ENCODE peak calls at places on chromosomes 1 and 21, in seven cellular contexts. Q is NCI-H2081; Z is activated CD8-positive, alpha-beta T cell treated with anti-CD3 and anti-CD28 coated beads for 36 hours; J is A172; T is activated T-cell treated with anti-CD3 and anti-CD28 coated beads, Interleukin-2, amount 50 U/mL, for 4 hours; O is stimulated activated CD4-positive, alpha-beta T cell treated with anti-CD3 and anti-CD28 coated beads, Interleukin-15, amount 100 ng/mL, for 24 hours; L is AG09309. K is an unnamed sample.

GRCh38 chr1:68231627-68232303 is 558 bp downstream of the WLS start:
- DNase-seq in Q (peak; percentile 60), Z (no peak), J (peak; percentile 49), T (no peak), O (no peak), L (no peak), K (peak; percentile 68)

GRCh38 chr1:8211620-8212442 is 106.1 kb upstream of the SLC45A1 start:
- DNase-seq in Q (no peak), Z (peak; percentile 41), J (peak; percentile 91), T (no peak), O (peak; percentile 21), L (peak; percentile 95), K (no peak)

GRCh38 chr1:9690440-9691107 is 39.0 kb downstream of the PIK3CD start:
- DNase-seq in Q (no peak), Z (no peak), J (no peak), T (no peak), O (no peak), L (no peak), K (no peak)

GRCh38 chr1:156082111-156083091 is at the start of gene MEX3A:
- DNase-seq in Q (peak; percentile 89), Z (peak; percentile 71), J (peak; percentile 85), T (peak; percentile 53), O (peak; percentile 75), L (no peak), K (peak; percentile 83)

GRCh38 chr1:18816808-18817207 is 42.7 kb downstream of the TAS1R2 start:
- DNase-seq in Q (no peak), Z (no peak), J (peak; percentile 4), T (no peak), O (no peak), L (no peak), K (no peak)

GRCh38 chr1:110675060-110675791 is 486 bp upstream of the KCNA3 start:
- DNase-seq in Q (no peak), Z (no peak), J (no peak), T (no peak), O (peak; percentile 6), L (no peak), K (no peak)

GRCh38 chr1:41662656-41663437 is 178.4 kb upstream of the EDN2 start:
- DNase-seq in Q (no peak), Z (peak; percentile 64), J (peak; percentile 77), T (peak; percentile 53), O (peak; percentile 76), L (peak; percentile 61), K (peak; percentile 48)

GRCh38 chr1:171985639-171986038 is 144.3 kb downstream of the DNM3 start:
- DNase-seq in Q (peak; percentile 22), Z (peak; percentile 8), J (peak; percentile 15), T (no peak), O (no peak), L (no peak), K (no peak)

GRCh38 chr1:8202182-8202905 is 115.6 kb upstream of the SLC45A1 start:
- DNase-seq in Q (no peak), Z (peak; percentile 13), J (peak; percentile 54), T (no peak), O (no peak), L (no peak), K (peak; percentile 64)

GRCh38 chr1:212012034-212012740 is 23.2 kb downstream of the INTS7 start:
- DNase-seq in Q (peak; percentile 82), Z (peak; percentile 78), J (peak; percentile 75), T (peak; percentile 54), O (peak; percentile 75), L (peak; percentile 20), K (peak; percentile 67)

GRCh38 chr1:220768127-220768601 is 18.5 kb upstream of the MTARC1 start:
- DNase-seq in Q (no peak), Z (no peak), J (no peak), T (no peak), O (no peak), L (no peak), K (no peak)

GRCh38 chr1:28577052-28577678 is 14.9 kb upstream of the RAB42 start:
- DNase-seq in Q (no peak), Z (no peak), J (no peak), T (no peak), O (peak; percentile 68), L (no peak), K (no peak)

GRCh38 chr1:51535006-51535592 is 16.0 kb upstream of the EPS15 start:
- DNase-seq in Q (peak; percentile 68), Z (peak; percentile 58), J (peak; percentile 66), T (peak; percentile 30), O (peak; percentile 20), L (peak; percentile 42), K (peak; percentile 61)

GRCh38 chr1:6466023-6466422 is at the start of gene TNFRSF25:
- DNase-seq in Q (no peak), Z (peak; percentile 57), J (no peak), T (peak; percentile 52), O (peak; percentile 78), L (no peak), K (no peak)

GRCh38 chr1:188937965-188938551 is 1539.6 kb downstream of the BRINP3 start:
- DNase-seq in Q (peak; percentile 24), Z (no peak), J (peak; percentile 43), T (no peak), O (no peak), L (no peak), K (no peak)

GRCh38 chr1:8763888-8764287 is 53.6 kb downstream of the RERE start:
- DNase-seq in Q (no peak), Z (no peak), J (no peak), T (no peak), O (no peak), L (no peak), K (no peak)

GRCh38 chr1:222781251-222781650 is 33.6 kb upstream of the DISP1 start:
- DNase-seq in Q (no peak), Z (no peak), J (no peak), T (no peak), O (no peak), L (no peak), K (no peak)

GRCh38 chr1:70896224-70896623 is 151.4 kb downstream of the PTGER3 start:
- DNase-seq in Q (peak; percentile 8), Z (no peak), J (peak; percentile 5), T (no peak), O (no peak), L (no peak), K (no peak)

GRCh38 chr1:202133989-202134388 is 10.5 kb downstream of the ARL8A start:
- DNase-seq in Q (no peak), Z (no peak), J (no peak), T (no peak), O (no peak), L (no peak), K (no peak)

GRCh38 chr1:45730075-45730779 is 20.2 kb downstream of the IPP start:
- DNase-seq in Q (no peak), Z (no peak), J (no peak), T (no peak), O (no peak), L (no peak), K (no peak)

GRCh38 chr1:226424228-226425003 is 16.5 kb upstream of the PARP1 start:
- DNase-seq in Q (peak; percentile 78), Z (peak; percentile 29), J (peak; percentile 57), T (no peak), O (no peak), L (no peak), K (no peak)

GRCh38 chr21:14520535-14520934 is 25.6 kb downstream of the SAMSN1 start:
- DNase-seq in Q (no peak), Z (no peak), J (no peak), T (no peak), O (no peak), L (no peak), K (no peak)

GRCh38 chr1:193456883-193457282 is 270.5 kb upstream of the B3GALT2 start:
- DNase-seq in Q (no peak), Z (no peak), J (no peak), T (no peak), O (no peak), L (no peak), K (no peak)